ENCODE peak calls at places on chromosome 20, in four cellular contexts. T is H1, P is GM12878, F is SK-N-SH. M is an unnamed sample.

GRCh38 chr20:62186887-62187866 is 4.3 kb downstream of the MTG2 start:
- DNase-seq in T (no peak), P (no peak), F (no peak), M (no peak)

GRCh38 chr20:36337886-36338285 is 31.7 kb downstream of the DLGAP4 start:
- DNase-seq in T (no peak), P (no peak), F (no peak), M (no peak)

GRCh38 chr20:48716086-48716485 is 111.7 kb downstream of the PREX1 start:
- DNase-seq in T (no peak), P (no peak), F (no peak), M (no peak)

GRCh38 chr20:51563597-51564332 is 21.2 kb upstream of the NFATC2 start:
- DNase-seq in T (no peak), P (no peak), F (peak; percentile 58), M (peak; percentile 68)

GRCh38 chr20:3565851-3566250 is 95.0 kb downstream of the ATRN start:
- DNase-seq in T (no peak), P (no peak), F (no peak), M (no peak)

GRCh38 chr20:11274137-11274536 is 600.3 kb upstream of the JAG1 start:
- DNase-seq in T (no peak), P (no peak), F (peak; percentile 67), M (peak; percentile 75)

GRCh38 chr20:17732907-17733521 is 33.2 kb downstream of the BANF2 start:
- DNase-seq in T (no peak), P (no peak), F (no peak), M (no peak)

GRCh38 chr20:58956078-58956477 is 25.0 kb upstream of the NELFCD start:
- DNase-seq in T (no peak), P (no peak), F (no peak), M (peak; percentile 34)

GRCh38 chr20:62413025-62413580 is 6.0 kb upstream of the CABLES2 start:
- DNase-seq in T (no peak), P (no peak), F (no peak), M (no peak)

GRCh38 chr20:52411611-52412010 is 220.0 kb upstream of the ZFP64 start:
- DNase-seq in T (no peak), P (no peak), F (no peak), M (no peak)

GRCh38 chr20:34559311-34560140 is 1.0 kb downstream of the MAP1LC3A start:
- DNase-seq in T (no peak), P (no peak), F (peak; percentile 61), M (no peak)

GRCh38 chr20:38559764-38560163 is 21.2 kb upstream of the ADIG start:
- DNase-seq in T (no peak), P (no peak), F (no peak), M (no peak)

GRCh38 chr20:38125157-38126056 is 39.7 kb downstream of the TGM2 start:
- DNase-seq in T (no peak), P (no peak), F (no peak), M (peak; percentile 90)

GRCh38 chr20:63705232-63706026 is 2.3 kb downstream of the ARFRP1 start:
- DNase-seq in T (no peak), P (no peak), F (no peak), M (no peak)

GRCh38 chr20:38588303-38588702 is 7.3 kb downstream of the ADIG start:
- DNase-seq in T (no peak), P (no peak), F (no peak), M (no peak)

GRCh38 chr20:13749811-13750210 is 34.9 kb downstream of the ESF1 start:
- DNase-seq in T (no peak), P (no peak), F (no peak), M (no peak)

GRCh38 chr20:57178582-57179112 is 87.8 kb downstream of the BMP7 start:
- DNase-seq in T (no peak), P (no peak), F (no peak), M (no peak)

GRCh38 chr20:41003143-41003932 is 25.3 kb upstream of the TOP1 start:
- DNase-seq in T (peak; percentile 33), P (no peak), F (no peak), M (peak; percentile 99)

GRCh38 chr20:63092660-63093215 is 86.0 kb upstream of the BHLHE23 start:
- DNase-seq in T (no peak), P (no peak), F (no peak), M (no peak)

GRCh38 chr20:17835941-17836861 is 132.4 kb downstream of the SNX5 start:
- DNase-seq in T (no peak), P (no peak), F (no peak), M (no peak)

GRCh38 chr20:21607971-21608735 is 94.3 kb upstream of the NKX2-2 start:
- DNase-seq in T (no peak), P (no peak), F (peak; percentile 28), M (no peak)

GRCh38 chr20:35831029-35831428 is 59.2 kb downstream of the PHF20 start:
- DNase-seq in T (no peak), P (no peak), F (no peak), M (no peak)

GRCh38 chr20:44038681-44039123 is 124.0 kb downstream of the TOX2 start:
- DNase-seq in T (no peak), P (no peak), F (peak; percentile 72), M (no peak)

GRCh38 chr20:46174469-46175126 is 56.5 kb downstream of the CD40 start:
- DNase-seq in T (peak; percentile 70), P (no peak), F (peak; percentile 95), M (peak; percentile 57)

GRCh38 chr20:56685879-56686278 is 56.8 kb downstream of the TFAP2C start:
- DNase-seq in T (no peak), P (no peak), F (no peak), M (no peak)

GRCh38 chr20:16158090-16158975 is 414.9 kb downstream of the KIF16B start:
- DNase-seq in T (no peak), P (peak; percentile 25), F (no peak), M (no peak)

GRCh38 chr20:57199656-57200405 is 66.6 kb downstream of the BMP7 start:
- DNase-seq in T (no peak), P (no peak), F (no peak), M (no peak)

GRCh38 chr20:61886721-61887658 is 178.7 kb downstream of the TAF4 start:
- DNase-seq in T (no peak), P (no peak), F (peak; percentile 82), M (peak; percentile 53)

GRCh38 chr20:35757098-35757705 is 14.6 kb upstream of the PHF20 start:
- DNase-seq in T (no peak), P (no peak), F (no peak), M (no peak)

GRCh38 chr20:1204061-1204460 is 807 bp downstream of the C20orf202 start:
- DNase-seq in T (no peak), P (no peak), F (no peak), M (no peak)

GRCh38 chr20:1881240-1881835 is 13.9 kb upstream of the SIRPA start:
- DNase-seq in T (no peak), P (no peak), F (no peak), M (no peak)

GRCh38 chr20:61531553-61532345 is 279.7 kb downstream of the CDH4 start:
- DNase-seq in T (no peak), P (no peak), F (no peak), M (no peak)

GRCh38 chr20:35091808-35092523 is 641 bp downstream of the TRPC4AP start:
- DNase-seq in T (no peak), P (no peak), F (peak; percentile 38), M (peak; percentile 44)

DNA sequence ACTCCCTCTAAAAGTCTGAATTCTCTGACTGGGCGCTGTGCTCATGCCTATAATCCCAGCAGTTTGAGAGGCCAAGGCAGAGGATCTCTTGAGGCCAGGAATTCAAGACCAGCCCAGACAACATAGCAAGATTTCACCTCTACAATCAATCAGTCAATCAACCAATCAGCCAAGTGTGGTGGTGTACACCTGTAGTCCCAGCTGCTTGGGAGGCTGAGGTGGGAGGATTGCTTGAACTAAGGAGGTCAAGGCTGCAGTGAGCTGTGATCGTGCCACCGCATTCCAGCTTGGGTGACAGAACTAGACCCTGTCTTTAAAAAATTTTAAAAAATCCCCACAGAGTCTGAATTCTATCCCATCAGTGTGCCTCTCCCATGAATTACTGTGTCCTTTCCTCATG is 37.9 kb downstream of the KIF3B start:
- DNase-seq in T (no peak), P (no peak), F (no peak), M (no peak)
- TF ChIP-seq JUND in T (no peak), P (no peak), F (no peak), M (no peak)

DNA sequence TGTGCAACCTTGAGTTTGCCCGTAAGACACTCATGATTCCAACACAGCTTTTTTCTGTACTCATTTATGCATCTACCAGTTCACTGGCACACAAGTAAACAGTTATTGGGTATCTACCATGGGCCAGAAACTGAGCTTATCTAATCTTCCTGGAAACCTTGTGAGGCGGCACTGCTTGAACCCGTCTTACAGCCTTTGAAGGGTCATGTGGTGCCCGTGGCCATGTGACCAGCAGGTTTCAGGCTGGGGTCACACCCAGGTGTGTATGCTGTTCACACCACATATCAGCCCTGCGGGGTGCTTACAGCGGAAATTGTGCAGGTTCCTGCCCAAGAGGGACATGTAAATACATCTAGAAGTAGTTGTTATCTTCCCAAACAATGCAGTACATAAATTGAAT is 6.1 kb downstream of the THBD start:
- DNase-seq in T (no peak), P (no peak), F (no peak), M (no peak)
- TF ChIP-seq TAF1 in T (no peak), P (no peak), F (no peak), M (no peak)

GRCh38 chr20:19317240-19318069 is 105.0 kb downstream of the SLC24A3 start:
- DNase-seq in T (no peak), P (no peak), F (no peak), M (no peak)
- TF ChIP-seq JUND in T (no peak), P (no peak), F (no peak), M (no peak)

DNA sequence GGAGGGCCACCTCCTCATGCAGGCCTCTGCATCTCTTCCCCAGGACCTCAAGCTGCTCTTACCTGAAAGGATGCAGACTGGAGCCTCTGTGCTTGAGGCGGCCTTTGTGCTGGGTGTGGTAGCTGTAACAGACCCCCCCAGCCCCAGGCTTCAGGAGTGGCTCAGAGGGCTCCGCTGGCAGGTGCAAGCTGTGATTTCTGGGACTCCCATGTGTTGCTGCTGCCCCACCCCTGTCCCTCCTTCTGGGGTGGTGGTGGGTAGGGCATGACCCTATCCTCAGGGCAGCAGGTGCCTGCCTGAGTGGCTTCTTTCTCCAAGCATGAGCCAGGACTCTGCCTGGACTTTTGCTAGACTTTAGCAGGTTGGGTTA is 121.2 kb downstream of the SULF2 start:
- DNase-seq in T (no peak), P (no peak), F (no peak), M (no peak)
- TF ChIP-seq TAF1 in T (no peak), P (no peak), F (no peak), M (no peak)

GRCh38 chr20:54345301-54345724 is 130.1 kb upstream of the DOK5 start:
- DNase-seq in T (no peak), P (peak; percentile 33), F (no peak), M (no peak)
- TF ChIP-seq JUND in T (no peak), P (peak; percentile 60), F (peak; percentile 91), M (no peak)

M was measured in HepG2.